ENCODE peak calls at places on chromosomes 4 and X, in ten cellular contexts. E, X, I, Z, R, P, G, T, C and L are unnamed samples.

GRCh38 chrX:81120270-81120935 is 81.3 kb downstream of the HMGN5 start:
- DNase-seq in I (no peak), G (no peak), X (no peak), Z (peak), C (no peak), R (no peak), E (no peak), T (no peak), P (no peak), L (no peak)

GRCh38 chrX:1035206-1035605 is 177.2 kb downstream of the CRLF2 start:
- DNase-seq in C (no peak), X (no peak), R (no peak), T (no peak), G (no peak), I (no peak), E (no peak), P (no peak), Z (no peak), L (peak)

GRCh38 chrX:154457491-154458115 is 478 bp upstream of the PLXNA3 start:
- DNase-seq in T (no peak), Z (peak), P (no peak), X (no peak), R (no peak), I (peak), C (peak), E (peak), G (no peak), L (no peak)

GRCh38 chrX:120365320-120365719 is 3.4 kb downstream of the ATP1B4 start:
- DNase-seq in C (peak), G (no peak), Z (peak), I (no peak), X (no peak), E (peak), P (no peak), R (peak), T (peak), L (no peak)

GRCh38 chrX:100296183-100296753 is 113.8 kb downstream of the PCDH19 start:
- DNase-seq in P (no peak), T (no peak), I (no peak), Z (no peak), C (no peak), G (no peak), R (no peak), E (no peak), X (no peak), L (no peak)

GRCh38 chr4:184447664-184448063 is 26.7 kb downstream of the IRF2 start:
- DNase-seq in T (no peak), I (peak), Z (no peak), R (no peak), C (no peak), P (no peak), G (no peak), X (no peak), E (no peak), L (no peak)

GRCh38 chr4:113574636-113575103 is 186.9 kb downstream of the CAMK2D start:
- DNase-seq in T (no peak), G (peak), P (peak), E (no peak), X (no peak), Z (no peak), C (no peak), R (peak), I (peak), L (no peak)

GRCh38 chr4:81040175-81040659 is 9.7 kb downstream of the BMP3 start:
- DNase-seq in Z (peak), R (peak), I (peak), G (peak), P (peak), T (no peak), C (no peak), E (peak), X (no peak), L (no peak)

GRCh38 chr4:169270156-169270809 is 473 bp downstream of the SH3RF1 start:
- DNase-seq in P (peak), X (no peak), C (peak), G (no peak), E (no peak), Z (peak), R (peak), T (peak), I (no peak), L (peak)

GRCh38 chr4:11011249-11011648 is 326.7 kb upstream of the CLNK start:
- DNase-seq in P (no peak), R (no peak), I (peak), C (no peak), X (peak), Z (no peak), E (no peak), G (no peak), T (no peak), L (no peak)

GRCh38 chr4:84498203-84499026 is 677 bp downstream of the NKX6-1 start:
- DNase-seq in R (peak), I (no peak), G (no peak), E (no peak), C (peak), Z (peak), T (no peak), X (no peak), P (no peak), L (no peak)